ENCODE peak calls at places on chromosomes 12 and 14, in seven cellular contexts. F is left lung, J is A549, Z is RWPE1, P is colonic mucosa, I is suprapubic skin, H is heart right ventricle. U is an unnamed sample.

GRCh38 chr12:21818627-21819026 is 44.1 kb upstream of the KCNJ8 start:
- DNase-seq in H (no peak), I (no peak), P (no peak), Z (peak; percentile 4), J (no peak), F (no peak), U (peak; percentile 54)

GRCh38 chr14:70742316-70742715 is 67.0 kb downstream of the MAP3K9 start:
- DNase-seq in J (no peak), H (no peak), Z (no peak), P (no peak), I (no peak), F (no peak), U (no peak)

GRCh38 chr14:79896009-79896408 is 315.3 kb downstream of the DIO2 start:
- DNase-seq in J (no peak), I (no peak), Z (no peak), H (no peak), P (no peak), F (no peak), U (no peak)

GRCh38 chr12:96056646-96057455 is 21.5 kb upstream of the LTA4H start:
- DNase-seq in Z (no peak), J (no peak), F (no peak), H (no peak), I (no peak), P (no peak), U (no peak)

GRCh38 chr14:69473271-69473670 is 11.3 kb upstream of the PLEKHD1 start:
- DNase-seq in I (no peak), J (no peak), Z (no peak), H (no peak), F (no peak), P (no peak), U (peak; percentile 14)

GRCh38 chr12:34406228-34406995 is 384.1 kb downstream of the ALG10 start:
- DNase-seq in J (no peak), H (no peak), I (peak; percentile 41), F (peak; percentile 19), Z (no peak), P (peak; percentile 3), U (no peak)

GRCh38 chr14:104383088-104383805 is 196.3 kb upstream of the C14orf180 start:
- DNase-seq in I (peak; percentile 40), J (no peak), Z (no peak), F (no peak), H (no peak), P (no peak), U (no peak)

GRCh38 chr14:28344381-28344780 is 422.2 kb upstream of the FOXG1 start:
- DNase-seq in I (no peak), H (no peak), P (no peak), Z (no peak), F (no peak), J (no peak), U (peak; percentile 75)

GRCh38 chr12:105201389-105201788 is 34.6 kb downstream of the APPL2 start:
- DNase-seq in P (no peak), H (peak; percentile 27), J (no peak), F (no peak), Z (no peak), I (no peak), U (no peak)

GRCh38 chr12:45244561-45245348 is 28.9 kb downstream of the ANO6 start:
- DNase-seq in P (no peak), F (no peak), I (no peak), J (no peak), Z (no peak), H (no peak), U (no peak)

GRCh38 chr14:103393687-103394626 is 8.7 kb downstream of the MARK3 start:
- DNase-seq in Z (no peak), H (no peak), I (no peak), J (peak; percentile 41), P (no peak), F (no peak), U (no peak)

GRCh38 chr12:75505706-75506312 is 5.6 kb downstream of the KRR1 start:
- DNase-seq in J (no peak), P (no peak), F (no peak), I (no peak), Z (no peak), H (no peak), U (no peak)

GRCh38 chr12:6563448-6564050 is 4.5 kb downstream of the NOP2 start:
- DNase-seq in J (peak; percentile 65), H (no peak), P (peak; percentile 73), F (no peak), Z (peak; percentile 30), I (no peak), U (peak; percentile 28)

GRCh38 chr12:69196302-69197288 is 42.8 kb upstream of the CPSF6 start:
- DNase-seq in F (no peak), J (no peak), H (no peak), Z (no peak), I (no peak), P (peak; percentile 25), U (peak; percentile 5)

GRCh38 chr12:12010277-12011031 is 60.3 kb upstream of the BCL2L14 start:
- DNase-seq in I (no peak), J (no peak), Z (no peak), F (peak; percentile 85), P (peak; percentile 46), H (peak; percentile 62), U (peak; percentile 88)

GRCh38 chr12:15882055-15882971 is at the start of gene STRAP:
- DNase-seq in I (peak; percentile 98), P (peak; percentile 98), Z (peak; percentile 88), J (peak; percentile 89), F (peak; percentile 96), H (peak; percentile 96), U (peak; percentile 96)

GRCh38 chr12:108475396-108475795 is 39.7 kb upstream of the FICD start:
- DNase-seq in F (no peak), H (no peak), I (no peak), P (no peak), Z (no peak), J (no peak), U (no peak)

GRCh38 chr12:42129595-42130204 is 15.0 kb downstream of the GXYLT1 start:
- DNase-seq in J (peak; percentile 40), Z (peak; percentile 53), F (no peak), I (no peak), H (peak; percentile 45), P (peak; percentile 28), U (peak; percentile 61)

GRCh38 chr14:100440207-100440631 is 117.1 kb downstream of the SLC25A47 start:
- DNase-seq in P (peak; percentile 84), J (peak; percentile 89), F (peak; percentile 68), H (peak; percentile 33), I (no peak), Z (peak; percentile 95), U (peak; percentile 79)

GRCh38 chr12:121295746-121296617 is 527 bp downstream of the CAMKK2 start:
- DNase-seq in J (peak; percentile 25), I (peak; percentile 77), Z (peak; percentile 14), P (peak; percentile 67), F (no peak), H (peak; percentile 34), U (peak; percentile 28)

DNA sequence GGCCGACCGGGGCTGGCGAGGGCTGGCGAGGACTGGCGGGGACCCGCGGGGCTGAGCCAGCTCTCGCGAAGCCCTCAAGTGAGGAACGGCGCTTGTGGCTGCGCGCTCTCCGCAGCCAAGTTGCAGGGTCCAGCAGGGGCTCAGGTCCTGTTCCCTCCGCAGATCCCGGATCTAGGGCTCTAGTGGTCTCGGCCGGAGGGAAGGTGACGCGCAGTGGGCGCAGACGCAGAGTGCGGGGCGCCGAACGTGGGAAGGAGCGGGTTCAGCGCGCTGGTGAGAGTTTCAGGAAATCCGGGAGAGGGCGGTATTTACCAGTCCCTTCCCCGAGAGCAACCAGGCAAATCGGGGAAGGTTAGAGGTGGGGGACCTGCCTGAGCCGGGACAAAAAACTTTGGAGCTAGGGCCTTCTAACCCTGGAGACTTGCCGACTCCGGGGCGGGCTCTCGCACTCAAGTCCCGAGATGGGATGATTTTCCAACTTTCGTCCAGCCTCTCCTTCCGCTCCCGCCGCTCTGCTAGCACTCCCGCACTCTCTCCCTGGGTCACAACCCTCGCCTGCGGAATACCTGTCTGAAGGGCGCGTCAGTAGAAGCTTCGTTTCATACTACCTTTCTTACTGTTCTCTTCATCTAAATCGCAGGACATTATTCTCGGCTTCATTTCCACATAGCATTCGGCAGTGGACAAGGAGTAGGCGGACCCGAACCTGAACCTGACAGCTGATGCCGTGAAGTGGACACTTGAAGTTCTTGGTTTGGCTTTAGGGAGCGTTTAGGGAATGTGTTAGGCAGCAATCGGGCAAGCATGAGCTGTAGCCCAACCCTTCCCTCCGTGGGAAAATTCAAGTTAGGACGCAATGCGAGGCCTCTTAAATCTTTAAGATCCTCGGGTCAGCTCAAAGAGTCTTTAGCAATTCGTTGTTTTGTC is 13.6 kb upstream of the PAX9 start:
- DNase-seq in P (no peak), I (no peak), F (no peak), H (no peak), Z (peak; percentile 45), J (peak; percentile 47), U (peak; percentile 58)
- TF ChIP-seq CTCF in P (peak; percentile 52), I (no peak), F (peak; percentile 25), H (peak; percentile 42), Z (peak; percentile 26), J (peak; percentile 73), U (peak; percentile 52)

GRCh38 chr12:55815473-55815872 is 2.1 kb downstream of the SARNP start:
- DNase-seq in I (peak; percentile 49), H (no peak), Z (no peak), F (no peak), J (no peak), P (no peak), U (no peak)
- H3K27ac ChIP-seq in I (no peak overlapping the region), H (no peak overlapping the region), Z (peak overlapping the region; percentile 24), F (no peak overlapping the region), J (no peak overlapping the region), P (no peak overlapping the region), U (no peak overlapping the region)

GRCh38 chr12:81598205-81598604 is 160.9 kb downstream of the PPFIA2 start:
- DNase-seq in Z (no peak), I (no peak), F (no peak), J (no peak), P (no peak), H (no peak), U (no peak)
- TF ChIP-seq CTCF in Z (no peak), I (no peak), F (no peak), J (no peak), P (no peak), H (no peak), U (no peak)

GRCh38 chr12:93679308-93679933 is 2.2 kb downstream of the CRADD start:
- DNase-seq in P (no peak), I (no peak), H (peak; percentile 74), F (no peak), Z (no peak), J (no peak), U (no peak)

GRCh38 chr12:93686572-93687365 is 9.6 kb downstream of the CRADD start:
- DNase-seq in I (no peak), Z (no peak), F (no peak), H (no peak), J (no peak), P (no peak), U (no peak)

GRCh38 chr12:93684716-93685115 is 7.5 kb downstream of the CRADD start:
- DNase-seq in H (no peak), P (no peak), I (no peak), J (no peak), Z (no peak), F (no peak), U (no peak)

GRCh38 chr12:93682846-93683261 is 5.7 kb downstream of the CRADD start:
- DNase-seq in Z (no peak), F (no peak), I (no peak), H (peak; percentile 51), P (no peak), J (no peak), U (no peak)

DNA sequence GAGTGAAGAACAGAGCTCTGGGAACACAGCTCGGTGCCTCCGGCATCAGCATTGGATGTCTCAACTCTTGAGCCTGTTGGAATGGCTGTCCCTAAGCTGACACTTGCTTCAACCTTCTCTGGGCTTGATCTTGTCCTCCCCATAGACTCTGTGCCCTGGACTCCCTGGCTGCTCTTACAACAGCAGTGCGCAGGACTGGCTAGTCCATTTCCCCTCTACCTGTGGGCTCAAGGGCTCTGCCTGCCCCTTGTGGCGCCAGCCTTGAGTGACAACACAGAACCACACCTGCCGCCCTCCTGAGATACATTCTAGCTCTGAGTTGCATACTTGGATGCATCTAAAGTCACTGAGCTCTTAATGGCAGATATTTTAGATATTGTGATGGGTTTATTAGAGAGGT is 6.2 kb downstream of the CRADD start:
- DNase-seq in J (no peak), F (no peak), P (no peak), Z (no peak), H (no peak), I (no peak), U (no peak)
- H3K27ac ChIP-seq in J (no peak overlapping the region), F (no peak overlapping the region), P (no peak overlapping the region), Z (no peak overlapping the region), H (peak overlapping the region; percentile 56), I (no peak overlapping the region), U (no peak overlapping the region)